ENCODE peak calls at places on chromosomes 4 and X, in six cellular contexts. B is HCT116, Q is GM23248, Z is OCI-LY7, K is mesenchymal stem cell, L is neural progenitor cell. M is an unnamed sample. For H3K4me1, the result is how much of the 10 kb centered on the place peaks cover.

GRCh38 chr4:183416878-183417277 is 27.6 kb upstream of the CDKN2AIP start:
- DNase-seq in B (no peak), Q (no peak), Z (no peak), K (no peak), L (no peak), M (no peak)

GRCh38 chrX:54357414-54358377 is at the start of gene WNK3:
- DNase-seq in B (no peak), Q (peak), Z (no peak), K (peak), L (peak), M (peak)

GRCh38 chr4:123299212-123299651 is 97.4 kb upstream of the SPRY1 start:
- DNase-seq in B (no peak), Q (peak), Z (no peak), K (peak), L (no peak), M (no peak)

GRCh38 chrX:120356084-120356483 is 5.8 kb upstream of the ATP1B4 start:
- DNase-seq in B (no peak), Q (no peak), Z (no peak), K (no peak), L (no peak), M (no peak)

GRCh38 chr4:162497564-162498167 is 333.9 kb upstream of the FSTL5 start:
- DNase-seq in B (peak), Q (peak), Z (peak), K (peak), L (peak), M (peak)

GRCh38 chrX:132909643-132910042 is 48.8 kb downstream of the HS6ST2 start:
- DNase-seq in B (no peak), Q (peak), Z (no peak), K (peak), L (no peak), M (no peak)

GRCh38 chrX:110216027-110216426 is 101.9 kb downstream of the AMMECR1 start:
- DNase-seq in B (no peak), Q (no peak), Z (no peak), K (no peak), L (no peak), M (no peak)

GRCh38 chr4:158710814-158711213 is 12.4 kb downstream of the PPID start:
- DNase-seq in B (no peak), Q (peak), Z (no peak), K (peak), L (no peak), M (no peak)

GRCh38 chr4:7485096-7485495 is 50.4 kb upstream of the PSAPL1 start:
- DNase-seq in B (no peak), Q (no peak), Z (no peak), K (no peak), L (no peak), M (no peak)

GRCh38 chrX:292900-293897 is 12.0 kb downstream of the PLCXD1 start:
- DNase-seq in B (no peak), Q (no peak), Z (no peak), K (no peak), L (no peak), M (no peak)

GRCh38 chr4:151983854-151984253 is 223.0 kb upstream of the GATB start:
- DNase-seq in B (no peak), Q (no peak), Z (no peak), K (no peak), L (no peak), M (no peak)

GRCh38 chr4:107689912-107690587 is 30.0 kb downstream of the PAPSS1 start:
- DNase-seq in B (peak), Q (peak), Z (no peak), K (peak), L (no peak), M (no peak)

GRCh38 chr4:137307806-137308205 is 224.5 kb downstream of the PCDH18 start:
- DNase-seq in B (no peak), Q (peak), Z (no peak), K (no peak), L (no peak), M (no peak)

GRCh38 chrX:41122664-41123257 is 37.5 kb downstream of the USP9X start:
- DNase-seq in B (no peak), Q (no peak), Z (no peak), K (no peak), L (no peak), M (no peak)
- H3K4me1 ChIP-seq in B (under half), Q (under half), Z (under half), K (under half), L (under half), M (under half)

GRCh38 chr4:17619416-17620105 is 5.1 kb downstream of the MED28 start:
- DNase-seq in B (no peak), Q (peak), Z (no peak), K (peak), L (no peak), M (no peak)

GRCh38 chr4:17618926-17619325 is 4.5 kb downstream of the MED28 start:
- DNase-seq in B (no peak), Q (no peak), Z (no peak), K (no peak), L (no peak), M (no peak)

GRCh38 chr4:17624821-17625220 is 10.4 kb downstream of the MED28 start:
- DNase-seq in B (no peak), Q (no peak), Z (no peak), K (no peak), L (no peak), M (no peak)

DNA sequence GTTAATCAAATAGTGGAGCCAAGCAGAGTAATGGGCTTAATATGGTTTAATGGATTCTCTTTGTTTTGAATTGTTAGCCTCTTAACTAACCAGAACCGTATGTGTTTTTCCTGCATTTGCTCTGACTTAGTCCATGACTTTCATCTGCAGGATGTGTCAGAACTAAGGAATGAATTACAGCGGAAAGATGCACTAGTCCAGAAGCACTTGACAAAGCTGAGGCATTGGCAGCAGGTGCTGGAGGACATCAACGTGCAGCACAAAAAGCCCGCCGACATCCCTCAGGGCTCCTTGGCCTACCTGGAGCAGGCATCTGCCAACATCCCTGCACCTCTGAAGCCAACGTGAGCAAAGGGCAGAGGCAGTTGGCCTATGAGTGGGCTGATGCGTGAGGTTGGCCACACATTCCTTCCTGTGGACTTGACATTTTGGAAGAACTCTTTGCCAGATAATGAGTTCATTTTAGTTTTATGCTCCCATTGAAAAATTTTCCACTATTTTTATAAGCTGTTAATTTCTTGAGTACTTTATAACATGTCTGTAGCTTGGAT is 9.1 kb downstream of the MED28 start:
- DNase-seq in B (no peak), Q (peak), Z (no peak), K (no peak), L (no peak), M (no peak)
- H2AFZ ChIP-seq in B (no peak), Q (no peak), Z (no peak), K (no peak), L (no peak), M (no peak)

GRCh38 chr4:2288051-2288541 is 26.2 kb upstream of the MXD4 start:
- DNase-seq in B (no peak), Q (no peak), Z (no peak), K (no peak), L (no peak), M (no peak)
- H3K4me1 ChIP-seq in B (under half), Q (under half), Z (under half), K (under half), L (under half), M (under half)

GRCh38 chr4:80921441-80921840 is 109.1 kb upstream of the BMP3 start:
- DNase-seq in B (no peak), Q (no peak), Z (no peak), K (no peak), L (no peak), M (no peak)
- H2AFZ ChIP-seq in B (no peak), Q (no peak), Z (peak), K (no peak), L (no peak), M (no peak)